ENCODE peak calls at places on chromosomes 16 and 17, in nine cellular contexts. R is tibial nerve; E is AG09319; O is amniotic stem cell; N is CMK; Z is mammary epithelial cell; J is NCI-H1436; B is ELR; C is CD8-positive, alpha-beta T cell. K is an unnamed sample.

GRCh38 chr17:74202879-74203432 is 522 bp upstream of the RPL38 start:
- DNase-seq in R (no peak), E (no peak), O (no peak), N (no peak), Z (no peak), J (peak), B (no peak), C (no peak), K (no peak)

GRCh38 chr17:4505187-4505586 is 6.5 kb downstream of the SPNS2 start:
- DNase-seq in R (no peak), E (no peak), O (no peak), N (no peak), Z (peak), J (no peak), B (no peak), C (no peak), K (no peak)

GRCh38 chr16:84240455-84240854 is 643 bp upstream of the KCNG4 start:
- DNase-seq in R (no peak), E (no peak), O (no peak), N (no peak), Z (no peak), J (no peak), B (no peak), C (no peak), K (no peak)

GRCh38 chr17:54754560-54754959 is 146.1 kb upstream of the TOM1L1 start:
- DNase-seq in R (no peak), E (no peak), O (no peak), N (peak), Z (no peak), J (no peak), B (no peak), C (no peak), K (no peak)

GRCh38 chr17:75639771-75640555 is 6.7 kb downstream of the SMIM5 start:
- DNase-seq in R (no peak), E (no peak), O (no peak), N (no peak), Z (no peak), J (no peak), B (no peak), C (no peak), K (no peak)

GRCh38 chr17:16900288-16900882 is 71.5 kb downstream of the TNFRSF13B start:
- DNase-seq in R (no peak), E (no peak), O (no peak), N (no peak), Z (no peak), J (no peak), B (no peak), C (peak), K (no peak)

GRCh38 chr17:9072626-9073339 is 51.5 kb downstream of the NTN1 start:
- DNase-seq in R (peak), E (no peak), O (no peak), N (no peak), Z (no peak), J (no peak), B (no peak), C (no peak), K (no peak)

GRCh38 chr17:45791041-45791582 is 7.0 kb downstream of the CRHR1 start:
- DNase-seq in R (no peak), E (no peak), O (no peak), N (no peak), Z (no peak), J (no peak), B (no peak), C (no peak), K (no peak)

GRCh38 chr16:87465306-87465705 is 27.5 kb downstream of the ZCCHC14 start:
- DNase-seq in R (peak), E (peak), O (peak), N (peak), Z (peak), J (peak), B (peak), C (no peak), K (no peak)

GRCh38 chr16:12155235-12155634 is 178.7 kb downstream of the SNX29 start:
- DNase-seq in R (no peak), E (no peak), O (no peak), N (no peak), Z (no peak), J (no peak), B (no peak), C (no peak), K (no peak)

GRCh38 chr16:1763521-1764511 is 7.5 kb downstream of the NME3 start:
- DNase-seq in R (no peak), E (no peak), O (no peak), N (no peak), Z (no peak), J (no peak), B (peak), C (no peak), K (no peak)

GRCh38 chr16:4373909-4374742 is 2.5 kb downstream of the VASN start:
- DNase-seq in R (peak), E (peak), O (peak), N (no peak), Z (peak), J (no peak), B (peak), C (no peak), K (no peak)

GRCh38 chr17:66970797-66971196 is 6.3 kb downstream of the CACNG4 start:
- DNase-seq in R (no peak), E (no peak), O (no peak), N (no peak), Z (no peak), J (no peak), B (no peak), C (no peak), K (no peak)

K was measured in T-helper 1 cell.